ENCODE peak calls at places on chromosomes 11 and 22, in six cellular contexts. N is hepatocyte, Q is tibial nerve, M is heart left ventricle, G is upper lobe of right lung, O is Panc1. W is an unnamed sample.

GRCh38 chr22:24445481-24446290 is 18.3 kb downstream of the ADORA2A start:
- DNase-seq in M (no peak), N (no peak), Q (no peak), G (no peak), O (no peak), W (peak; percentile 79)

GRCh38 chr22:42202048-42202447 is 68.4 kb downstream of the TCF20 start:
- DNase-seq in G (no peak), N (no peak), O (no peak), Q (no peak), M (no peak), W (no peak)

GRCh38 chr22:36907464-36907863 is 6.0 kb upstream of the CSF2RB start:
- DNase-seq in N (no peak), O (no peak), M (no peak), G (no peak), Q (no peak), W (no peak)

GRCh38 chr11:2761131-2762030 is 61.6 kb upstream of the KCNQ1OT1 start:
- DNase-seq in O (no peak), Q (peak; percentile 6), G (peak; percentile 58), M (peak; percentile 14), N (no peak), W (no peak)

GRCh38 chr11:111532365-111532709 is 8.2 kb upstream of the LAYN start:
- DNase-seq in Q (no peak), G (no peak), M (no peak), N (no peak), O (no peak), W (no peak)

GRCh38 chr11:62912268-62912667 is 8.9 kb downstream of the CHRM1 start:
- DNase-seq in Q (no peak), N (no peak), G (no peak), O (no peak), M (no peak), W (no peak)

GRCh38 chr11:78195917-78196545 is 7.3 kb downstream of the USP35 start:
- DNase-seq in M (no peak), Q (no peak), G (no peak), O (no peak), N (no peak), W (no peak)

GRCh38 chr22:31695423-31695822 is 33.4 kb upstream of the PISD start:
- DNase-seq in G (no peak), O (no peak), M (no peak), Q (no peak), N (no peak), W (no peak)

GRCh38 chr11:65043881-65044501 is 3.0 kb downstream of the SAC3D1 start:
- DNase-seq in N (no peak), G (peak; percentile 76), Q (no peak), O (no peak), M (peak; percentile 48), W (no peak)

GRCh38 chr11:72763823-72764222 is 11.6 kb upstream of the ARAP1 start:
- DNase-seq in N (no peak), G (no peak), M (no peak), Q (no peak), O (no peak), W (no peak)

GRCh38 chr22:26545827-26546226 is 33.6 kb upstream of the TFIP11 start:
- DNase-seq in M (no peak), Q (no peak), N (no peak), G (no peak), O (no peak), W (no peak)

GRCh38 chr22:24432059-24432853 is 4.9 kb downstream of the ADORA2A start:
- DNase-seq in Q (peak; percentile 45), O (no peak), M (peak; percentile 81), N (peak; percentile 46), G (peak; percentile 75), W (peak; percentile 71)

DNA sequence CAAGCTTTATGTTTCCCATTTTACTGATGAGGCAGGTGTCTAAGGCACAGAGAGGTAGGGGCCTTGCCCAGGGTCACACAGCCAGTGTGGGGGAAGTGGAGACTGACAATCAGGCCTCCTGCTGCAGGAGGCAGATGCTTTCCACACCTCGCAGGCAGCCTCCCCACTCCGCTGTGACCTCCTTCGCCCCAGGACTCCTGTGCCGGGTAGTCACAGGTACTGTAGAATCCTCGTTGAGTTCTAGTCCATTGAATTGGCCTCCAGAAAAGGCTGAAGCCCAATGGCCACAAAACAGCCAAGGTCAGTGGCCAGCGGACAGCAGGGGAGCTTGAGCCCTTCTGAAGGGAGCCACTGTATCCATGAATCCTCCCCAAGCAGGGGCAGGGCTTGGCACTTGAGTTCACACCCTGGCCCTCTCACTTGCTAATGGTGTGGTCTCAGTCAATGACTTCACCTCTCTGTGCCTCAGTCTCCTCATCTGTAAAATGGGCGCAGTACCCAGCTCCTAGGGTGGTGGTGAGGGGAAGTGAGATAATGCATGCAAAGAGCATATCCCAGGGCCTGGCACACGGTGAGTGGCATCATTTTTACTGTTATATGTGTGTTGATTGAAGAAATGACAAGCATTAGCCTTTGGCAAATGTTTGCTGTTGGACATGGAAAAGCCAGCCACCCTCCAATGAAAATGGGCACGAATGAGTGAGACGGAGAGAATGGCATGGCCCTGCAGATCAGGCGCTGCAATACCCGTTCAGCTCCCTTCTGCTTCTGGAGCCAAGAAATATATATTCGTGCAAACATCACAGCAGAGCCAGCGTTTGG is 1.2 kb upstream of the FXYD2 start:
- DNase-seq in G (peak; percentile 36), M (peak; percentile 13), Q (no peak), N (no peak), O (no peak), W (no peak)
- H3K4me1 ChIP-seq in G (peaks cover 52% of the 10 kb centered on the region), M (peaks cover 69% of the 10 kb centered on the region), Q (peaks cover 17% of the 10 kb centered on the region), N (peaks cover 32% of the 10 kb centered on the region), O (no peaks in the 10 kb centered on the region), W (peaks cover 10% of the 10 kb centered on the region)

DNA sequence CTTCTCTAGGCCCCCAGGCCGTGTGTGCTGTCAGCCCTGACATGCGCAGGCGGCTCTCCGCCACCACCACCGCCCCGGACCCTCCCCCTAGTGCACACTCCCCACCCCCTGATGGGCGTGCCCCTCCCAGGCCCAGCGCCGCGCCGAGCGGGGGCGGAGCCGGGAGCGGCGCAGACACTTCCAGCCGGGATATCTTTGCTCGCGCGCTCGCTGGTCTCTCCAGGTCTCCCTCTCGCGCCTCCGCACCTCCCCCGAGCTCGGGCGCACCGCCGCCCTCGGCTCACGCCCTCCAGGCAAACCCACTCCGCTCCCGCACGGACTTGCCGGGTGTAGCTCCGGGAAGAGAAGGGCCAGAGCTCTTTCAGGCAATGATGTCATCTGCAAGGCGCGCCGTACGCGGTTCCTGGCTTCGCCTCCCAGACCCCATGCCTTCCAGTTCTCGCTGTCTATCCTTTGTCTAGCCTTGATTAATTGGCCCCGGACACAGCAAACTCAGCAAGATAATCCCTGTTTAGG is at the start of gene SCN3B:
- DNase-seq in O (peak; percentile 10), G (peak; percentile 75), Q (no peak), M (peak; percentile 71), N (peak; percentile 92), W (peak; percentile 96)
- H3K4me3 ChIP-seq in O (peak within 1 kb of the TSS; percentile 55), G (peak within 1 kb of the TSS; percentile 58), Q (peak within 1 kb of the TSS; percentile 57), M (peak within 1 kb of the TSS; percentile 59), N (peak within 1 kb of the TSS; percentile 54), W (peak within 1 kb of the TSS; percentile 61)

DNA sequence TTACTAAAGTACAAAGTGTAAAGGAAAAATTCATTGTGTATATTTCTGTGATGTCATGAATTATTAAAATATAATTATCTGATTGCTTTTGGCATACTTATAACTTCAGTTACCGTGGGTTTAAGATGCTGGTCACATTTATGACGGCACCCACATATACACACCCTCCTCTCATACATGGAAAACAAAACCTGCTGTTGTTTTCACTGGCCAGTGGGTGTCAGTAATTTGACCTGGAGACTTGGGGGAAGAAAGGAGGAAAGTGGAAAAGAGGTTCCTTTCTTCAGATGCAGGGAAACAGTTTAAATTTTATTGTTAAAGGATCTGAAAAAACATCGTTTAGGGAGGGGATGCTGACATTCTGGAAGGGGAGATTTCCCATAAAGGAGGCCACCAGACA is 742 bp upstream of the BBOX1 start:
- DNase-seq in O (no peak), G (no peak), Q (no peak), M (no peak), N (no peak), W (no peak)
- TF ChIP-seq CTCF in O (peak; percentile 15), G (no peak), Q (no peak), M (no peak), N (no peak), W (no peak)

GRCh38 chr11:77108436-77108835 is 5.8 kb downstream of the OMP start:
- DNase-seq in M (no peak), O (no peak), N (no peak), Q (no peak), G (no peak), W (no peak)
- H3K4me1 ChIP-seq in M (peaks cover 8% of the 10 kb centered on the region), O (peaks cover 29% of the 10 kb centered on the region), N (peaks cover 16% of the 10 kb centered on the region), Q (peaks cover 33% of the 10 kb centered on the region), G (no peaks in the 10 kb centered on the region), W (peaks cover 7% of the 10 kb centered on the region)

GRCh38 chr11:13009921-13010736 is 1.0 kb downstream of the RASSF10 start:
- DNase-seq in Q (no peak), N (peak; percentile 52), G (peak; percentile 76), O (no peak), M (no peak), W (peak; percentile 10)

GRCh38 chr11:13010737-13011342 is 1.7 kb downstream of the RASSF10 start:
- DNase-seq in M (no peak), Q (no peak), N (peak; percentile 34), G (peak; percentile 69), O (no peak), W (no peak)

GRCh38 chr11:13011366-13012036 is 2.4 kb downstream of the RASSF10 start:
- DNase-seq in G (no peak), M (no peak), O (no peak), N (no peak), Q (no peak), W (no peak)

GRCh38 chr11:13013054-13013488 is 4.0 kb downstream of the RASSF10 start:
- DNase-seq in M (no peak), N (no peak), G (no peak), O (no peak), Q (no peak), W (no peak)

GRCh38 chr11:13012037-13012693 is 3.0 kb downstream of the RASSF10 start:
- DNase-seq in M (no peak), G (no peak), O (no peak), Q (no peak), N (peak; percentile 21), W (no peak)
- H3K4me3 ChIP-seq in M (peak overlapping the region; percentile 27), G (peak overlapping the region; percentile 30), O (no peak overlapping the region), Q (no peak overlapping the region), N (no peak overlapping the region), W (no peak overlapping the region)

GRCh38 chr22:35037089-35037488 is 28.9 kb upstream of the ISX start:
- DNase-seq in O (no peak), Q (no peak), M (no peak), N (no peak), G (no peak), W (no peak)
- TF ChIP-seq CTCF in O (peak; percentile 44), Q (no peak), M (no peak), N (peak; percentile 14), G (no peak), W (peak; percentile 19)

DNA sequence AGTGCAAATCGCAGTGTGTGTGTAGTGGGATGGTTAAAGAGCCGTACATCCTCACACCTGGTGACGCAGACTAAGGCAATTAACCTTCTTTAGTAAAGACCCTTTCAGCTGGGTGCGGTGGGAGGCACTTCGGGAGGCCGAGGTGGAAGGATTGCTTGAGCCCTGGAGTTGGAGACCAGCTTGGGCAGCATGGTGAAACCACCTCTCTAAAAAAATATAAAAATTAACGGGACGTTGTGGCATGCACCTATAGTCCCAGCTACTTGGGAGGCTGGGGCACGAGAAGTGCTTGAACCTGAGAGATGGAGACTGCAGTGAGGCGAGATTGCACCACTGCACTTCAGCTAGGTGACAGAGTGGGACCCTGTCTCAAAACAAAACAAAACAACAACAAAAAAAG is 31.5 kb downstream of the ZBTB16 start:
- DNase-seq in Q (no peak), M (no peak), N (no peak), G (no peak), O (no peak), W (no peak)
- H3K4me1 ChIP-seq in Q (peaks cover 57% of the 10 kb centered on the region), M (peaks cover 87% of the 10 kb centered on the region), N (peaks cover 24% of the 10 kb centered on the region), G (peaks cover 81% of the 10 kb centered on the region), O (no peaks in the 10 kb centered on the region), W (no peaks in the 10 kb centered on the region)

W was measured in BE2C.